ENCODE peak calls at places on chromosomes 16 and 17, in four cellular contexts. P, Q, X and J are unnamed samples.

GRCh38 chr16:58509256-58510096 is 5.8 kb upstream of the SETD6 start:
- DNase-seq in P (no peak), Q (no peak), X (no peak), J (no peak)

GRCh38 chr17:68700391-68700790 is 99.2 kb upstream of the FAM20A start:
- DNase-seq in P (no peak), Q (no peak), X (no peak), J (no peak)

GRCh38 chr17:43532581-43532980 is 13.6 kb downstream of the ETV4 start:
- DNase-seq in P (no peak), Q (no peak), X (no peak), J (no peak)

GRCh38 chr17:50426814-50427787 is 1.1 kb downstream of the ACSF2 start:
- DNase-seq in P (peak), Q (no peak), X (no peak), J (no peak)

GRCh38 chr17:31654936-31655335 is 204.1 kb downstream of the COPRS start:
- DNase-seq in P (no peak), Q (no peak), X (no peak), J (no peak)

GRCh38 chr16:35188288-35189155 is 1729.1 kb downstream of the TP53TG3F start:
- DNase-seq in P (peak), Q (no peak), X (no peak), J (peak)

GRCh38 chr16:17798721-17799120 is 328.0 kb upstream of the XYLT1 start:
- DNase-seq in P (no peak), Q (no peak), X (no peak), J (no peak)

GRCh38 chr16:3456374-3456773 is 12.9 kb downstream of the NAA60 start:
- DNase-seq in P (no peak), Q (no peak), X (no peak), J (no peak)

GRCh38 chr17:55448681-55449080 is 27.0 kb upstream of the MMD start:
- DNase-seq in P (no peak), Q (no peak), X (no peak), J (no peak)

GRCh38 chr16:72811188-72811720 is 236.7 kb downstream of the ZFHX3 start:
- DNase-seq in P (no peak), Q (no peak), X (no peak), J (no peak)

GRCh38 chr17:80006339-80006720 is 29.3 kb downstream of the TBC1D16 start:
- DNase-seq in P (no peak), Q (no peak), X (no peak), J (no peak)

GRCh38 chr16:60463986-60464385 is 1572.3 kb downstream of the CDH8 start:
- DNase-seq in P (no peak), Q (no peak), X (no peak), J (no peak)

GRCh38 chr16:11052080-11052808 is 107.9 kb downstream of the CLEC16A start:
- DNase-seq in P (no peak), Q (peak), X (no peak), J (no peak)

GRCh38 chr16:48559462-48560211 is 50.3 kb downstream of the N4BP1 start:
- DNase-seq in P (no peak), Q (no peak), X (no peak), J (no peak)

GRCh38 chr16:21708533-21709115 is 44.9 kb downstream of the OTOA start:
- DNase-seq in P (peak), Q (peak), X (no peak), J (peak)

GRCh38 chr16:56600398-56600999 is 7.9 kb upstream of the MT2A start:
- DNase-seq in P (peak), Q (no peak), X (no peak), J (no peak)

GRCh38 chr17:29399634-29400033 is 9.5 kb downstream of the TAOK1 start:
- DNase-seq in P (no peak), Q (no peak), X (no peak), J (no peak)

GRCh38 chr17:29400818-29401217 is 10.7 kb downstream of the TAOK1 start:
- DNase-seq in P (no peak), Q (no peak), X (no peak), J (no peak)

GRCh38 chr17:29401237-29401636 is 11.1 kb downstream of the TAOK1 start:
- DNase-seq in P (no peak), Q (no peak), X (no peak), J (no peak)
- TF ChIP-seq SUZ12 in P (no peak), Q (no peak), X (no peak), J (no peak)

GRCh38 chr17:53724726-53725125 is 98.0 kb upstream of the KIF2B start:
- DNase-seq in P (no peak), Q (no peak), X (no peak), J (no peak)
- TF ChIP-seq YY1 in P (no peak), Q (no peak), X (no peak), J (no peak)

GRCh38 chr16:26643519-26643918 is 423.2 kb upstream of the C16orf82 start:
- DNase-seq in P (no peak), Q (no peak), X (no peak), J (no peak)
- TF ChIP-seq SUZ12 in P (no peak), Q (no peak), X (no peak), J (no peak)

DNA sequence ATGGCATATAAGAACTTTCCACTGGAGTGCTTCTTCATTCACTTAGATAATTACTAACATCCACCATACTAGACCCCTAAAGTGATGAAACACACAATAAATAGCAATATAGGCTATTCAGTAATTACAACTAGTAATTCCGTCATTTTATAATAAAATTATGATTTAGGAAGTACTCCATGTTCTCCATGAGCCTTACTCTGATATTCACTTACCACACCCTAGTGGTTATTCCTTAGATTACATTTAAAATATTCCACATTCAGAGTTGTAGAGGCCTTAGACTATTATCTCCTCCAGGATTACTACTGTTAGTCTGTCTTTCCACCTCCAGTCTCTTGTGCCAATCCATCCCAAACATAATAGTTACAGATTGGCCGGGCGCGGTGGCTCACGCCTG is 62.4 kb downstream of the STH start:
- DNase-seq in P (no peak), Q (no peak), X (no peak), J (no peak)
- TF ChIP-seq YY1 in P (no peak), Q (no peak), X (no peak), J (no peak)

GRCh38 chr17:12994341-12995074 is 23.3 kb downstream of the ELAC2 start:
- DNase-seq in P (no peak), Q (no peak), X (no peak), J (no peak)

GRCh38 chr17:12990926-12991325 is 26.9 kb downstream of the ELAC2 start:
- DNase-seq in P (no peak), Q (no peak), X (no peak), J (no peak)

GRCh38 chr17:12993631-12994030 is 24.2 kb downstream of the ELAC2 start:
- DNase-seq in P (no peak), Q (no peak), X (no peak), J (no peak)

GRCh38 chr17:12990041-12990808 is 27.6 kb downstream of the ELAC2 start:
- DNase-seq in P (no peak), Q (no peak), X (no peak), J (no peak)

DNA sequence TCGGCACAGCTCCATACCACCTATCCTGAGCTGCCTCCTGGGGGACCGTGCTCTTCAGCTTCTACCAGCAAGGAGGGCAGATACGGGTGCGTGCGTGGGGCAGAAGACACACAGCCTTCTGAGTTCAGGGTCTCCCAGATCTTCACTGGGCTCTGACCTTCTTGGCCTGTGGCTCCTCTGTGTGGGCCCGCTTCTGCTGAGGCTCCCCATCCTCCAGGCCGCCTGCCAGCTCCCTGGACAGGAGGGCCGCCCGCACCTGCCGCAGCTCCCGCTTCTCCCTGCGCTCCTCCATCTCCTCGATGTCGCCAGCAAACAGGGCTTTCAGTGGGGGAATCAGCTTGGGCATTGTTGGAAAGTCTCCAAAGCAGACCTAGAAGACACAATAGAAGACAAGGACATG is 25.2 kb downstream of the ELAC2 start:
- DNase-seq in P (no peak), Q (no peak), X (no peak), J (no peak)
- TF ChIP-seq SUZ12 in P (no peak), Q (no peak), X (no peak), J (no peak)

GRCh38 chr17:77345260-77345910 is 204.6 kb downstream of the SEC14L1 start:
- DNase-seq in P (no peak), Q (no peak), X (no peak), J (no peak)

GRCh38 chr17:77344038-77344437 is 203.3 kb downstream of the SEC14L1 start:
- DNase-seq in P (no peak), Q (no peak), X (no peak), J (no peak)

GRCh38 chr17:77347544-77347943 is 206.8 kb downstream of the SEC14L1 start:
- DNase-seq in P (no peak), Q (no peak), X (no peak), J (no peak)

GRCh38 chr17:77346765-77347164 is 206.0 kb downstream of the SEC14L1 start:
- DNase-seq in P (no peak), Q (no peak), X (no peak), J (no peak)

GRCh38 chr17:77343031-77343866 is 202.5 kb downstream of the SEC14L1 start:
- DNase-seq in P (no peak), Q (no peak), X (no peak), J (no peak)
- TF ChIP-seq YY1 in P (no peak), Q (no peak), X (no peak), J (no peak)

GRCh38 chr16:47136101-47136820 is 7.5 kb downstream of the NETO2 start:
- DNase-seq in P (peak), Q (no peak), X (no peak), J (no peak)
- TF ChIP-seq SUZ12 in P (no peak), Q (no peak), X (no peak), J (no peak)

GRCh38 chr17:39195568-39196160 is 1.8 kb downstream of the CACNB1 start:
- DNase-seq in P (no peak), Q (no peak), X (no peak), J (no peak)
- TF ChIP-seq YY1 in P (no peak), Q (no peak), X (no peak), J (no peak)

DNA sequence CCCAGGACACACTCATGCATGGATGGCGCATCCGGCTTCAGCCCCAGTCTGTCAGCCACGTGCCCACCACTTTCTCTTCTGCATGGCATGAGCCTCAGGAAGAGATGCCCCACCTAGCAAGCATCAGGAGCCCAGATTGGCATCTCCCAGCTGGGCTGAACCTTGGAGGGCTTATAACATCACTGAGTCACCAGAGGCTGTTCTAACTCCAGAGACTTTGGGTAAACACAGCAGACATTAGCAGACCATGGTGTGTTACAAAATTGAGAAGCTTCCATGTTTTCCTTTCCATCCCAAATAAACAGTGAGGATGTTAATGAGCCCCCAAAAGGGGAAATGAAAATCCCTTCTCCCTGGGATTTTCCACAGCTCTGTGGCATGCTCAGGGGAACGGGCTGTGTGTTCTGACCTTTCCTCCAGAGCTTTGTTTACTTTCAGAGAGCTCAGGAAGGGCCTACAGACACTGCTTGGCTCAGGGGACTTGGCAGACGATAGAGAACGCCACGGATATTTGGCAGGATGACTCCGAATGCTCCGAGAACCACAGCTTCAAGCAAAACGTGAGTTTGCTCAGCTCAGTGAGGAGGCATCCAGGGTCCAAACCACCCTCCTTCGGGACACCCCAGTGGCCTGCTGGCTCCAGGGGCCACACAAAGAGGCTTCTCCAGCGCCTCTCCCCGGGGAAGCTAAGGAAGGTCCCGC is 16.5 kb downstream of the GLP2R start:
- DNase-seq in P (peak), Q (no peak), X (no peak), J (no peak)
- TF ChIP-seq SUZ12 in P (no peak), Q (no peak), X (no peak), J (no peak)

DNA sequence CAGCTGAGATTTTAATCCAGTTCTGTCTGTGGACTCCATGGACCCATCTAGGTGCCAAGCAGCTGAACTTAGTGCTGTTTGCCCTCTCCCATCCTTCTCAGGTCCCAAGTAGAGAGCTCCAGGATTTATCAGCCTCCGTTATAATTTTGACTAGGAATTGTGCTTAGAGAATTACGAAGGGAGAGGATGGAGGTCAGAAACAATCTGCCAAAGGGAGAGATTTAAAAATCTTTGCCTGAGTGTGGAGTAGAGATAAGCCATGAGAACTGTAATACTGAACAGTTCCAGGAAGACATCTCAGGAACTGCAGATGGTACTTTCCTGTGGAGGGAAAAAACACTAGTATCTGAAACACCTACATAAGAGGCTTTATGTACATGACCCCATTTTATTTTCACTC is 27.0 kb downstream of the CEP95 start:
- DNase-seq in P (no peak), Q (no peak), X (no peak), J (no peak)
- TF ChIP-seq YY1 in P (no peak), Q (no peak), X (no peak), J (no peak)